ENCODE peak calls at places on chromosomes 11 and 22, in seven cellular contexts. One of them, this sample, is unnamed.

GRCh38 chr11:73217131-73217809 is 811 bp upstream of the P2RY2 start:
- DNase-seq in fibroblast of lung: no peak
- DNase-seq in ovary: peak; percentile 63
- DNase-seq in Panc1: no peak
- DNase-seq in transverse colon: no peak
- DNase-seq in cardiac muscle cell: no peak
- DNase-seq in esophagus muscularis mucosa: no peak
- DNase-seq in this sample: no peak

GRCh38 chr11:64334764-64335741 is 5.0 kb upstream of the CCDC88B start:
- DNase-seq in fibroblast of lung: peak; percentile 97
- DNase-seq in ovary: no peak
- DNase-seq in Panc1: peak; percentile 94
- DNase-seq in transverse colon: peak; percentile 78
- DNase-seq in cardiac muscle cell: peak; percentile 73
- DNase-seq in esophagus muscularis mucosa: no peak
- DNase-seq in this sample: peak; percentile 94

GRCh38 chr22:44369241-44369652 is 56.5 kb upstream of the SHISAL1 start:
- DNase-seq in transverse colon: no peak
- DNase-seq in esophagus muscularis mucosa: no peak
- DNase-seq in fibroblast of lung: no peak
- DNase-seq in cardiac muscle cell: no peak
- DNase-seq in ovary: peak; percentile 15
- DNase-seq in Panc1: no peak
- DNase-seq in this sample: no peak

GRCh38 chr22:30667092-30667485 is 586 bp downstream of the DUSP18 start:
- DNase-seq in ovary: no peak
- DNase-seq in fibroblast of lung: peak; percentile 6
- DNase-seq in transverse colon: peak; percentile 76
- DNase-seq in esophagus muscularis mucosa: no peak
- DNase-seq in cardiac muscle cell: peak; percentile 12
- DNase-seq in Panc1: no peak
- DNase-seq in this sample: no peak

GRCh38 chr11:285894-286220 is 3.1 kb upstream of the PGGHG start:
- DNase-seq in cardiac muscle cell: no peak
- DNase-seq in esophagus muscularis mucosa: no peak
- DNase-seq in transverse colon: no peak
- DNase-seq in Panc1: no peak
- DNase-seq in ovary: no peak
- DNase-seq in fibroblast of lung: no peak
- DNase-seq in this sample: no peak

GRCh38 chr11:1939006-1939626 is 8.0 kb upstream of the MRPL23 start:
- DNase-seq in Panc1: no peak
- DNase-seq in ovary: no peak
- DNase-seq in cardiac muscle cell: no peak
- DNase-seq in esophagus muscularis mucosa: no peak
- DNase-seq in fibroblast of lung: no peak
- DNase-seq in transverse colon: no peak
- DNase-seq in this sample: no peak

GRCh38 chr11:131816046-131816445 is 445.6 kb downstream of the NTM start:
- DNase-seq in Panc1: no peak
- DNase-seq in cardiac muscle cell: no peak
- DNase-seq in fibroblast of lung: no peak
- DNase-seq in ovary: no peak
- DNase-seq in esophagus muscularis mucosa: no peak
- DNase-seq in transverse colon: no peak
- DNase-seq in this sample: no peak

GRCh38 chr22:37639771-37640590 is 512 bp downstream of the SH3BP1 start:
- DNase-seq in fibroblast of lung: no peak
- DNase-seq in cardiac muscle cell: no peak
- DNase-seq in ovary: no peak
- DNase-seq in esophagus muscularis mucosa: no peak
- DNase-seq in Panc1: no peak
- DNase-seq in transverse colon: peak; percentile 47
- DNase-seq in this sample: no peak

DNA sequence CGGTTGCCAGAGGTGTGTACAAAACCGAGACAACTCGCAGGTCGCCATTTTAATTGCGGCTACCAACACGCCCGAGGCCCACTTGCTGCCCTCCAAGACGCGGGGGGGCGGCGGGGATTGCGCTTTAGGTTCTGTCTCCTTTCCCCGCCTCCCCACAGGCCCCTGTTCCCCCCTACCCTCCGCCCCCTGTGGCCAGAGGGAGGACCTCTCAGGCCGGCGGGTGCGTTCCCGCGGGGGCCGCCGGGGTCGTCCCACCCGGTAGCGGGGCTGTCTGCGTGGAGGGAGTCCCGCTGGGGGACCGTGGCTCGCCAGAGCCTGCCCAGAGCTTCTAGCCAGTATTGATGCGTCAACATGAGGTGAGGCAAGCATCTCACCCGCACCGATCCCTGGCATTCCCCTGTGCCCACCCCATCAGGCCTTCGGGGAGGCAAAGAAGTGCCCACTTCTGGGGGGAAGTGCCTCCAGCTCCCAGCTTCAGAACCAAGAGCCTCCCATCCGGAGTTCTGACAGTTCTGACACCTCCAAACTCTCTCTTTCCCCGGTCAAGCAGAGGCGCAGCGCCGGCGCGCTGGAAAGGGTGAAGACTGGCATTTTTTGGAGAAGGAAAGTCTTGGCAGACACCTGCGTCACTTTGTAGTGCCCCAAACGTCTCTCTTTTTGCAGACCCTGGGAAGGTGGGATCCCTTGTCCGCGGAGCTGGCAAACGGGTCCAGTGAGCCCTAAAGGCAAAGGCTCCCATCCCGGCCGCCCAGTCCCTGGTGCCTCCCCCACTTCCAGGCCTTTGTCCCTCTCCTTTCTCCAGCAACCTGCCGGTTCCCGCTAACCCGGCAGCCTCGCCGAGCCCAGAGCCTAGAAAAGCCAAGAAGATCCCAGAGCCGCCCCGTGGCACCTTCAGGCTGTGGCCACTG is 3.1 kb upstream of the PAX6 start:
- DNase-seq in esophagus muscularis mucosa: no peak
- DNase-seq in Panc1: no peak
- DNase-seq in cardiac muscle cell: no peak
- DNase-seq in ovary: no peak
- DNase-seq in transverse colon: no peak
- DNase-seq in fibroblast of lung: peak; percentile 44
- DNase-seq in this sample: no peak
- H3K4me3 ChIP-seq in esophagus muscularis mucosa: peak overlapping the region; percentile 54
- H3K4me3 ChIP-seq in Panc1: no peak overlapping the region
- H3K4me3 ChIP-seq in cardiac muscle cell: no peak overlapping the region
- H3K4me3 ChIP-seq in ovary: no peak overlapping the region
- H3K4me3 ChIP-seq in transverse colon: no peak overlapping the region
- H3K4me3 ChIP-seq in fibroblast of lung: no peak overlapping the region
- H3K4me3 ChIP-seq in this sample: no peak overlapping the region

DNA sequence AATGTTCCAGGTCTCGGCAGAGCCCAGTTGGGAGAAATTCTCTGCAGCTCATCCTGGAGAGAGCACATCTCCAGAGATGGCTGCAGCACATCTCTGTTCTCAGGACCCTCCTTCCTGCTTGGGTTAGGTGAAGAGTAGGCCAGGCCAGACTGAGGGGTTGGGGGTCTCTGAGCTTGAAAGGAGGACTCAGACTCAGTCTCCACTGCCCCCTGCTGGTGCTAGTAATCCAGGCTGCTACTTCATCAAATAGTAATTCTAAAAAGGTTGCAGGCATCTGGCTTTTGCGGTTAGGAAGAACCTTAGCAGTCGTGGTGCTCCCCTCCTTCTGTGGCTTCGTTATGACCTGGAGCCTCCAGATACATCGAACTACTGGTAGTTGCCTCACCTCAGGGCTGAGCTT is 9.7 kb downstream of the TUB start:
- DNase-seq in esophagus muscularis mucosa: no peak
- DNase-seq in Panc1: no peak
- DNase-seq in fibroblast of lung: peak; percentile 32
- DNase-seq in cardiac muscle cell: peak; percentile 78
- DNase-seq in transverse colon: no peak
- DNase-seq in ovary: peak; percentile 61
- DNase-seq in this sample: peak; percentile 49
- TF ChIP-seq CTCF in esophagus muscularis mucosa: peak; percentile 44
- TF ChIP-seq CTCF in Panc1: peak; percentile 88
- TF ChIP-seq CTCF in fibroblast of lung: peak; percentile 61
- TF ChIP-seq CTCF in cardiac muscle cell: peak; percentile 67
- TF ChIP-seq CTCF in transverse colon: peak; percentile 25
- TF ChIP-seq CTCF in ovary: no peak
- TF ChIP-seq CTCF in this sample: peak; percentile 75

GRCh38 chr11:26227311-26227710 is 104.6 kb upstream of the ANO3 start:
- DNase-seq in Panc1: peak; percentile 65
- DNase-seq in cardiac muscle cell: peak; percentile 2
- DNase-seq in fibroblast of lung: peak; percentile 79
- DNase-seq in transverse colon: no peak
- DNase-seq in esophagus muscularis mucosa: no peak
- DNase-seq in ovary: no peak
- DNase-seq in this sample: peak; percentile 97
- H3K4me3 ChIP-seq in Panc1: no peak overlapping the region
- H3K4me3 ChIP-seq in cardiac muscle cell: no peak overlapping the region
- H3K4me3 ChIP-seq in fibroblast of lung: peak overlapping the region; percentile 21
- H3K4me3 ChIP-seq in transverse colon: no peak overlapping the region
- H3K4me3 ChIP-seq in esophagus muscularis mucosa: no peak overlapping the region
- H3K4me3 ChIP-seq in ovary: no peak overlapping the region
- H3K4me3 ChIP-seq in this sample: no peak overlapping the region

GRCh38 chr22:39240841-39241631 is 3.7 kb downstream of the PDGFB start:
- DNase-seq in Panc1: peak; percentile 39
- DNase-seq in fibroblast of lung: no peak
- DNase-seq in esophagus muscularis mucosa: no peak
- DNase-seq in ovary: no peak
- DNase-seq in transverse colon: peak; percentile 73
- DNase-seq in cardiac muscle cell: no peak
- DNase-seq in this sample: no peak
- TF ChIP-seq CTCF in Panc1: no peak
- TF ChIP-seq CTCF in fibroblast of lung: no peak
- TF ChIP-seq CTCF in esophagus muscularis mucosa: no peak
- TF ChIP-seq CTCF in ovary: no peak
- TF ChIP-seq CTCF in transverse colon: no peak
- TF ChIP-seq CTCF in cardiac muscle cell: no peak
- TF ChIP-seq CTCF in this sample: no peak

This sample was measured in fibroblast of mammary gland.